ENCODE peak calls at places on chromosomes 13 and 19, in four cellular contexts. U is Calu3; Y is T-helper 2 cell treated with Interferon-gamma antibody and Interleukin-4, amounts not matched to agents 5 μg/mL and 100 μg/mL, for 36 hours; M is activated gamma-delta T cell treated with anti-CD3 and anti-CD28 coated beads, Interleukin-2, amount 50 U/mL, for 16 hours. R is an unnamed sample.

GRCh38 chr19:51338563-51339312 is 3.2 kb downstream of the VSIG10L start:
- DNase-seq in U (peak), M (peak), Y (peak), R (peak)

GRCh38 chr19:10142701-10143375 is 23.1 kb upstream of the EIF3G start:
- DNase-seq in M (peak), Y (no peak), U (no peak), R (no peak)

GRCh38 chr19:56076413-56076998 is 44.6 kb downstream of the ZNF787 start:
- DNase-seq in U (peak), Y (no peak), M (peak), R (no peak)

GRCh38 chr13:106555631-106556328 is 12.2 kb downstream of the ARGLU1 start:
- DNase-seq in M (no peak), U (no peak), Y (no peak), R (no peak)

GRCh38 chr19:50325310-50326100 is 3.7 kb downstream of the KCNC3 start:
- DNase-seq in M (peak), U (peak), Y (peak), R (peak)

GRCh38 chr19:50777830-50778303 is 7.6 kb downstream of the GPR32 start:
- DNase-seq in Y (no peak), U (no peak), M (no peak), R (no peak)

GRCh38 chr13:19658192-19658591 is 24.7 kb downstream of the MPHOSPH8 start:
- DNase-seq in M (no peak), Y (no peak), U (no peak), R (no peak)

GRCh38 chr19:7505682-7506384 is 10.1 kb upstream of the ZNF358 start:
- DNase-seq in M (no peak), Y (no peak), U (peak), R (no peak)

GRCh38 chr19:401836-402535 is 7.0 kb downstream of the C2CD4C start:
- DNase-seq in U (no peak), M (no peak), Y (no peak), R (no peak)

GRCh38 chr19:53254451-53255341 is at the start of gene ZNF677:
- DNase-seq in M (peak), Y (peak), U (no peak), R (no peak)

GRCh38 chr13:52738719-52739467 is 727 bp downstream of the CNMD start:
- DNase-seq in M (no peak), U (no peak), Y (no peak), R (no peak)

GRCh38 chr19:5036733-5037681 is 68.1 kb downstream of the KDM4B start:
- DNase-seq in U (no peak), Y (no peak), M (no peak), R (no peak)

GRCh38 chr13:80054806-80055205 is 286.1 kb downstream of the SPRY2 start:
- DNase-seq in Y (no peak), U (no peak), M (no peak), R (no peak)

GRCh38 chr19:39408392-39409206 is 2.0 kb downstream of the ZFP36 start:
- DNase-seq in U (peak), Y (no peak), M (no peak), R (peak)

GRCh38 chr13:40528881-40529280 is 137.6 kb downstream of the FOXO1 start:
- DNase-seq in M (no peak), Y (no peak), U (no peak), R (no peak)

GRCh38 chr13:24176351-24177101 is 16.0 kb downstream of the SPATA13 start:
- DNase-seq in Y (no peak), M (no peak), U (no peak), R (no peak)

GRCh38 chr13:40318366-40318765 is 348.1 kb downstream of the FOXO1 start:
- DNase-seq in Y (no peak), U (peak), M (no peak), R (no peak)

GRCh38 chr19:49436381-49437017 is 4.8 kb downstream of the SLC17A7 start:
- DNase-seq in Y (peak), U (peak), M (no peak), R (no peak)

GRCh38 chr19:4012092-4012974 is 4.8 kb downstream of the PIAS4 start:
- DNase-seq in Y (no peak), M (no peak), U (no peak), R (no peak)

GRCh38 chr19:51722492-51722891 is 1.3 kb downstream of the HAS1 start:
- DNase-seq in Y (no peak), M (no peak), U (no peak), R (no peak)

GRCh38 chr19:51688665-51689571 is 4.2 kb upstream of the SPACA6 start:
- DNase-seq in U (peak), Y (no peak), M (no peak), R (no peak)

GRCh38 chr19:1173160-1173844 is 766 bp downstream of the SBNO2 start:
- DNase-seq in U (no peak), Y (no peak), M (no peak), R (no peak)

GRCh38 chr13:53784331-53784730 is 755.7 kb downstream of the OLFM4 start:
- DNase-seq in U (no peak), Y (no peak), M (no peak), R (peak)

GRCh38 chr19:17340302-17340870 is 3.0 kb downstream of the GTPBP3 start:
- DNase-seq in M (no peak), Y (no peak), U (peak), R (no peak)

GRCh38 chr19:16860118-16860517 is 28.7 kb upstream of the F2RL3 start:
- DNase-seq in U (no peak), M (no peak), Y (no peak), R (no peak)

GRCh38 chr13:36445806-36446423 is 13.6 kb downstream of the CCNA1 start:
- DNase-seq in Y (no peak), M (no peak), U (no peak), R (peak)

GRCh38 chr13:99386495-99386894 is 79.3 kb upstream of the GPR183 start:
- DNase-seq in U (no peak), M (no peak), Y (no peak), R (no peak)

GRCh38 chr19:53504903-53505302 is 33.0 kb upstream of the ZNF331 start:
- DNase-seq in Y (no peak), M (no peak), U (no peak), R (no peak)

GRCh38 chr13:98890186-98890585 is 87.7 kb downstream of the DOCK9 start:
- DNase-seq in U (no peak), Y (peak), M (no peak), R (peak)

R was measured in NK-92 treated with Interleukin-12 subunit alpha and Interleukin-12 subunit beta, amount 100 ng/mL, for 24 hours.